ENCODE peak calls at places on chromosomes 1 and 21, in seven cellular contexts. P is heart left ventricle, L is ovary, F is colonic mucosa, B is GM12878, O is left ventricle myocardium inferior, C is right atrium auricular region. E is an unnamed sample. For H3K27me3, the result is how much of the 10 kb centered on the place peaks cover.

GRCh38 chr1:79295967-79296366 is 289.4 kb upstream of the ADGRL4 start:
- DNase-seq in O (no peak), P (no peak), B (no peak), C (no peak), F (no peak), L (no peak), E (no peak)

GRCh38 chr1:199273837-199274379 is 635.1 kb downstream of the PTPRC start:
- DNase-seq in B (peak), C (no peak), F (peak), L (no peak), O (no peak), P (no peak), E (no peak)

GRCh38 chr1:245074898-245075297 is 79.9 kb upstream of the KIF26B start:
- DNase-seq in O (no peak), B (no peak), F (no peak), L (no peak), C (no peak), P (no peak), E (no peak)

GRCh38 chr1:18530567-18531502 is 50.1 kb downstream of the KLHDC7A start:
- DNase-seq in B (no peak), O (no peak), L (no peak), F (peak), P (no peak), C (peak), E (no peak)

GRCh38 chr1:4553761-4554160 is 100.6 kb upstream of the AJAP1 start:
- DNase-seq in L (no peak), B (no peak), F (no peak), C (no peak), O (no peak), P (no peak), E (no peak)

GRCh38 chr1:114015075-114015474 is 35.8 kb downstream of the OLFML3 start:
- DNase-seq in B (no peak), O (no peak), L (no peak), C (no peak), P (no peak), F (no peak), E (no peak)

GRCh38 chr1:57065442-57065841 is 99.6 kb upstream of the C8B start:
- DNase-seq in C (no peak), O (no peak), B (no peak), F (no peak), P (no peak), L (no peak), E (no peak)

GRCh38 chr1:245585252-245585959 is 430.6 kb downstream of the KIF26B start:
- DNase-seq in P (no peak), C (no peak), L (no peak), O (no peak), F (no peak), B (no peak), E (no peak)

GRCh38 chr1:60911980-60912692 is 170.2 kb upstream of the NFIA start:
- DNase-seq in B (no peak), C (no peak), O (peak), L (no peak), F (no peak), P (peak), E (no peak)

GRCh38 chr1:221439734-221440436 is 302.0 kb downstream of the DUSP10 start:
- DNase-seq in F (no peak), L (no peak), P (no peak), B (no peak), O (no peak), C (no peak), E (no peak)

GRCh38 chr1:226617109-226617508 is 68.5 kb downstream of the STUM start:
- DNase-seq in P (no peak), F (no peak), L (no peak), B (no peak), C (no peak), O (no peak), E (no peak)

GRCh38 chr1:60890664-60891063 is 191.7 kb upstream of the NFIA start:
- DNase-seq in O (no peak), F (no peak), C (no peak), L (no peak), B (no peak), P (no peak), E (no peak)

GRCh38 chr1:57485643-57486042 is 61.8 kb upstream of the DAB1 start:
- DNase-seq in C (no peak), O (no peak), B (no peak), P (no peak), F (no peak), L (no peak), E (no peak)

GRCh38 chr1:247924868-247925267 is at the start of gene OR2AJ1:
- DNase-seq in B (no peak), P (no peak), L (no peak), F (no peak), O (no peak), C (no peak), E (no peak)

DNA sequence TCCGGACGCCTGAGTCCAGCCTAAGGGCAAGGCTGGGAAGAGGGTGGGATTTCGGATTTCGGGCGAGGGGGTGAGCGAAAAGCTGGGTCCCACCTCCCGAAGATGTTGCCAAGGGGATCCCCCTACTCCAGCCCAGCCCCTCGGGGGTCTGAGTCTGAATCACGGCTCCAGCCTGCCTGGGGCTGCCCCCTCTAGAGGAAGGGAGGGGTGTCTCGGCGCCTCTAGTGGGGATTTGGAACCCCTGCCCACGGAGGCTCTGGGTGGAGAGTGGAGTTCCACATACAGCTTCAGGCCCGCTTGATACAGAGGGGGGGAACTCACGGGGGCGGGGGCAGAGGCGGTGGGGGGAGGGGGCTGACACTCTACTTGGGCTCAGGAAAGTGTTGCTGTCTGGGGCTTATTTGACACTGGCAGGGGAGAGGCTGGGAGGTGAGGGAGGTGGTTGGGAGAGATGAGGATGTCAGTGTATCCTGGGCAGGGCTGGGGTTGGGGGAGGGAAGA is 686 bp downstream of the KIRREL1 start:
- DNase-seq in L (peak), C (no peak), P (no peak), O (no peak), F (no peak), B (no peak), E (no peak)
- H3K4me3 ChIP-seq in L (peak), C (peak), P (peak), O (peak), F (peak), B (no peak), E (peak)

DNA sequence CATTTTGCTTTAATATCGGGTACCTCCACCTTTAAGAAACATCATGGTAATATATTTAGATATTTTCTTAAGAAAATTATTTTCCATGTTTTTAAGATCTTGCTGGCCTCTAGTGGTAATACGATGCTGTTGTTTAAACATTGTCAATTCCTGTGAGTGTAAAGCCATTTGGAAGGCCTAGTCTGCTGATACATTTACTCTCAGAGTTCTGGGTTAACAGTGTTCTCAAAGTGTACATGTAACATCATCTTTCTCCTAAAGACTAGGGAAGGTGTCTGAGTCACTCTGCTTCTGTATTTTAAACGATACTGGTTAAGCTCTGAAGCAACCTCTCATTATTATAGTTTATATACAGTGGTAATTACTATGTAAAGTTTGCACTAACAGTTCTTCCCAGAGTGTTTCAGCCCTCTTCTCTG is 189.1 kb downstream of the RASAL2 start:
- DNase-seq in O (no peak), B (no peak), P (no peak), C (no peak), L (no peak), F (no peak), E (no peak)
- H3K27ac ChIP-seq in O (no peak), B (no peak), P (no peak), C (no peak), L (no peak), F (no peak), E (peak)

GRCh38 chr1:206037521-206037920 is 13.8 kb upstream of the CTSE start:
- DNase-seq in C (no peak), P (no peak), L (no peak), O (no peak), B (no peak), F (no peak), E (no peak)
- H3K27me3 ChIP-seq in C (under half), P (under half), L (under half), O (half or more), B (under half), F (under half), E (under half)

GRCh38 chr21:40208960-40209359 is 341.7 kb downstream of the PCP4 start:
- DNase-seq in L (no peak), F (no peak), O (no peak), B (no peak), C (no peak), P (no peak), E (no peak)
- H3K4me3 ChIP-seq in L (no peak), F (no peak), O (no peak), B (no peak), C (no peak), P (no peak), E (no peak)

GRCh38 chr21:46058339-46059145 is 39.4 kb upstream of the COL6A2 start:
- DNase-seq in O (no peak), F (no peak), C (peak), P (no peak), L (no peak), B (no peak), E (peak)
- H3K27ac ChIP-seq in O (no peak), F (no peak), C (peak), P (no peak), L (peak), B (no peak), E (no peak)

E was measured in left lung.